ENCODE peak calls at places on chromosomes 3 and 15, in ten cellular contexts. V, I, K, A, J, F, U, C, B and E are unnamed samples.
A peak's percentile ranks its signal among the peaks of the same experiment; 100 is the strongest.

GRCh38 chr3:175651716-175652115 is 792.6 kb downstream of the NAALADL2 start:
- DNase-seq in J (no peak), B (no peak), V (no peak), A (no peak), K (no peak), F (no peak), I (no peak), C (no peak), U (no peak), E (no peak)

GRCh38 chr15:63291507-63291906 is 14.1 kb downstream of the APH1B start:
- DNase-seq in A (no peak), I (no peak), V (no peak), U (no peak), F (peak; percentile 39), J (no peak), B (no peak), C (peak; percentile 90), K (no peak), E (no peak)

GRCh38 chr3:74532446-74532845 is 82.0 kb downstream of the CNTN3 start:
- DNase-seq in B (no peak), C (no peak), I (no peak), J (no peak), F (peak; percentile 90), A (no peak), U (no peak), V (no peak), K (peak; percentile 25), E (no peak)

GRCh38 chr3:4776980-4777581 is 202.2 kb upstream of the BHLHE40 start:
- DNase-seq in V (no peak), C (no peak), B (no peak), A (no peak), U (no peak), J (no peak), K (no peak), F (peak; percentile 78), I (peak; percentile 66), E (no peak)

GRCh38 chr3:191139771-191140170 is 59.3 kb upstream of the OSTN start:
- DNase-seq in F (no peak), B (no peak), V (no peak), K (no peak), A (no peak), J (no peak), I (no peak), U (no peak), C (no peak), E (no peak)

GRCh38 chr3:50155891-50156290 is 767 bp downstream of the SEMA3F start:
- DNase-seq in B (no peak), V (no peak), C (no peak), K (no peak), U (no peak), J (no peak), F (no peak), I (no peak), A (no peak), E (no peak)

GRCh38 chr3:63576826-63577225 is 75.6 kb upstream of the SNTN start:
- DNase-seq in J (no peak), B (no peak), A (no peak), F (peak; percentile 90), C (no peak), V (no peak), U (no peak), K (peak; percentile 75), I (no peak), E (no peak)

GRCh38 chr15:19973718-19974117 is 567.9 kb downstream of the GOLGA6L6 start:
- DNase-seq in K (no peak), V (no peak), J (no peak), B (no peak), I (no peak), U (no peak), A (no peak), C (no peak), F (no peak), E (no peak)

GRCh38 chr15:63938486-63939061 is 104.8 kb upstream of the HERC1 start:
- DNase-seq in J (no peak), V (no peak), I (no peak), A (no peak), C (no peak), K (no peak), U (no peak), F (no peak), B (no peak), E (no peak)

GRCh38 chr3:23263796-23264195 is 60.7 kb downstream of the UBE2E2 start:
- DNase-seq in I (no peak), A (no peak), F (peak; percentile 83), K (no peak), B (no peak), U (no peak), V (no peak), C (peak; percentile 49), J (no peak), E (no peak)

GRCh38 chr3:46242120-46242519 is at the start of gene CCR3:
- DNase-seq in K (no peak), U (no peak), V (no peak), J (no peak), B (no peak), A (no peak), F (no peak), I (no peak), C (no peak), E (no peak)

GRCh38 chr3:66021731-66022131 is 17.0 kb downstream of the MAGI1 start:
- DNase-seq in J (no peak), I (peak; percentile 71), U (no peak), B (no peak), F (peak; percentile 87), A (no peak), K (peak; percentile 57), C (peak; percentile 77), V (no peak), E (no peak)

GRCh38 chr3:55750525-55750924 is 263.4 kb upstream of the WNT5A start:
- DNase-seq in F (peak; percentile 98), J (no peak), K (no peak), V (no peak), I (no peak), C (peak; percentile 88), U (no peak), B (no peak), A (no peak), E (no peak)

GRCh38 chr15:74725241-74725774 is at the start of gene CYP1A1:
- DNase-seq in V (peak; percentile 12), K (no peak), J (no peak), U (peak; percentile 61), F (peak; percentile 18), C (no peak), B (no peak), A (peak; percentile 21), I (peak; percentile 69), E (peak; percentile 12)

GRCh38 chr3:16439848-16440708 is 73.4 kb downstream of the RFTN1 start:
- DNase-seq in K (no peak), V (no peak), B (no peak), U (no peak), C (no peak), J (no peak), I (no peak), A (no peak), F (no peak), E (no peak)

GRCh38 chr3:149342413-149343340 is 9.2 kb upstream of the TM4SF18 start:
- DNase-seq in A (no peak), J (no peak), U (no peak), B (no peak), I (no peak), C (no peak), K (no peak), V (no peak), F (peak; percentile 88), E (no peak)

GRCh38 chr3:16884084-16884747 is 539 bp upstream of the PLCL2 start:
- DNase-seq in J (peak; percentile 63), F (no peak), V (peak; percentile 61), A (peak; percentile 66), K (peak; percentile 78), B (peak; percentile 41), I (peak; percentile 85), C (no peak), U (peak; percentile 58), E (peak; percentile 56)

GRCh38 chr3:64011685-64012084 is 11.6 kb downstream of the PSMD6 start:
- DNase-seq in B (no peak), K (no peak), A (no peak), I (no peak), V (no peak), C (no peak), F (peak; percentile 72), J (no peak), U (no peak), E (no peak)

GRCh38 chr3:59809016-59809415 is 759.2 kb upstream of the CFAP20DC start:
- DNase-seq in J (no peak), K (peak; percentile 79), C (peak; percentile 91), B (no peak), U (no peak), I (no peak), A (no peak), F (peak; percentile 59), V (no peak), E (no peak)

GRCh38 chr3:197354195-197355059 is 56.0 kb upstream of the DLG1 start:
- DNase-seq in K (no peak), J (no peak), U (peak; percentile 34), C (no peak), F (no peak), V (no peak), I (peak; percentile 59), A (no peak), B (peak; percentile 44), E (no peak)

GRCh38 chr3:175869398-175869797 is 1010.3 kb downstream of the NAALADL2 start:
- DNase-seq in J (no peak), K (no peak), I (no peak), B (no peak), F (no peak), V (no peak), U (no peak), C (no peak), A (no peak), E (no peak)

GRCh38 chr3:71724584-71725278 is 471 bp downstream of the EIF4E3 start:
- DNase-seq in U (peak; percentile 43), C (no peak), K (no peak), A (peak; percentile 36), V (no peak), J (peak; percentile 13), F (peak; percentile 12), B (peak; percentile 35), I (peak; percentile 71), E (no peak)

GRCh38 chr3:4939276-4939675 is 40.0 kb upstream of the BHLHE40 start:
- DNase-seq in C (no peak), K (no peak), I (no peak), V (no peak), A (no peak), J (no peak), F (no peak), B (no peak), U (no peak), E (no peak)

GRCh38 chr3:134299888-134300206 is 49.2 kb upstream of the RYK start:
- DNase-seq in I (no peak), F (no peak), J (no peak), A (no peak), K (no peak), B (no peak), C (no peak), U (no peak), V (no peak), E (no peak)

GRCh38 chr3:194806991-194807685 is 121.5 kb downstream of the FAM43A start:
- DNase-seq in V (no peak), I (no peak), F (peak; percentile 61), C (no peak), B (no peak), A (no peak), U (no peak), K (no peak), J (no peak), E (no peak)

GRCh38 chr15:63583027-63583426 is 14.2 kb upstream of the FBXL22 start:
- DNase-seq in U (no peak), B (no peak), A (no peak), K (no peak), C (no peak), I (no peak), J (no peak), V (no peak), F (peak; percentile 77), E (no peak)

GRCh38 chr3:149466192-149466591 is 8.3 kb upstream of the TM4SF4 start:
- DNase-seq in V (no peak), B (no peak), A (no peak), K (peak; percentile 76), U (no peak), F (peak; percentile 52), J (no peak), C (peak; percentile 83), I (no peak), E (no peak)

GRCh38 chr15:28977377-28978010 is 91.7 kb downstream of the APBA2 start:
- DNase-seq in V (no peak), C (peak; percentile 72), J (no peak), U (no peak), B (peak; percentile 93), A (no peak), I (no peak), K (peak; percentile 81), F (peak; percentile 96), E (no peak)